ENCODE peak calls at places on chromosomes 12 and 14, in four cellular contexts. H is A549, U is heart left ventricle, Y is lower lobe of right lung. Z is an unnamed sample.

GRCh38 chr12:24922109-24922508 is 26.8 kb downstream of the BCAT1 start:
- DNase-seq in H (no peak), U (no peak), Y (no peak), Z (no peak)

GRCh38 chr14:20652996-20653975 is 11.8 kb upstream of the OR6S1 start:
- DNase-seq in H (peak), U (no peak), Y (no peak), Z (peak)

GRCh38 chr12:32983968-32984367 is 87.4 kb upstream of the PKP2 start:
- DNase-seq in H (no peak), U (no peak), Y (no peak), Z (no peak)

GRCh38 chr14:76089151-76089550 is 62.6 kb upstream of the GPATCH2L start:
- DNase-seq in H (no peak), U (no peak), Y (no peak), Z (no peak)

GRCh38 chr12:13362260-13362841 is 165.8 kb downstream of the EMP1 start:
- DNase-seq in H (peak), U (peak), Y (peak), Z (peak)

GRCh38 chr12:2482938-2483337 is 311.8 kb upstream of the FKBP4 start:
- DNase-seq in H (no peak), U (no peak), Y (no peak), Z (no peak)

GRCh38 chr12:58416211-58416610 is 474.8 kb downstream of the ATP23 start:
- DNase-seq in H (peak), U (no peak), Y (no peak), Z (no peak)

GRCh38 chr12:54277823-54278276 is 2.1 kb downstream of the CBX5 start:
- DNase-seq in H (no peak), U (no peak), Y (no peak), Z (no peak)

GRCh38 chr12:26523708-26524150 is 309.3 kb downstream of the ITPR2 start:
- DNase-seq in H (no peak), U (peak), Y (peak), Z (peak)

GRCh38 chr12:113136128-113136989 is 798 bp upstream of the RASAL1 start:
- DNase-seq in H (peak), U (peak), Y (peak), Z (no peak)

GRCh38 chr14:36057452-36058142 is 118.9 kb downstream of the PTCSC3 start:
- DNase-seq in H (no peak), U (no peak), Y (no peak), Z (no peak)
- TF ChIP-seq CTCF in H (no peak), U (no peak), Y (no peak), Z (no peak)

GRCh38 chr12:100993916-100994315 is 199.3 kb downstream of the ANO4 start:
- DNase-seq in H (peak), U (no peak), Y (no peak), Z (no peak)
- TF ChIP-seq CTCF in H (no peak), U (no peak), Y (no peak), Z (peak)

DNA sequence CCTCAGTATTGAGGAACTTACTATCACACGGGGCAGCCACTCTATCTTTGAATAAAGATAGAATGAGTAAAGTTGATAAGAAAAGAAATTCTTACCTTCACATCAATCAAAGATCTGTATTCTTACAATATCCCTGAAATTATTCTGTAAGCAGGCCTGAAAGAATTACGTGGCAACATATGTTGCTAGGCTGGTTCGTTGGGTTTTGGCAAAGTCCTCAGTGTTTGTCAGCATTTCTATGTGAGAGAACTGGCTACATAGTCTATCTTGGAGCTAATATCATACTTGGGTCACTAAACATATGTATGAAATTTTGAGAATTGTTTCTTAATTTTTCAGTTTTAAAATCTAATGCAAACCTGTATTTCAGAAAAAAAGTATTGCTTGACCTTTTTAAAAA is 412.2 kb upstream of the GARIN6 start:
- DNase-seq in H (no peak), U (no peak), Y (no peak), Z (no peak)
- TF ChIP-seq CTCF in H (no peak), U (no peak), Y (no peak), Z (no peak)

GRCh38 chr12:69241444-69242092 is 2.2 kb downstream of the CPSF6 start:
- DNase-seq in H (no peak), U (no peak), Y (no peak), Z (no peak)

GRCh38 chr12:69240625-69240984 is 1.2 kb downstream of the CPSF6 start:
- DNase-seq in H (peak), U (no peak), Y (no peak), Z (no peak)

GRCh38 chr12:69238589-69239285 is 632 bp upstream of the CPSF6 start:
- DNase-seq in H (no peak), U (no peak), Y (no peak), Z (no peak)

GRCh38 chr12:69239922-69240624 is 704 bp downstream of the CPSF6 start:
- DNase-seq in H (peak), U (peak), Y (peak), Z (peak)

GRCh38 chr12:69239286-69239921 is at the start of gene CPSF6:
- DNase-seq in H (peak), U (peak), Y (peak), Z (peak)
- TF ChIP-seq CTCF in H (no peak), U (no peak), Y (no peak), Z (no peak)

GRCh38 chr12:116918464-116918863 is 7.7 kb downstream of the FBXW8 start:
- DNase-seq in H (no peak), U (no peak), Y (no peak), Z (no peak)

GRCh38 chr12:116915326-116915725 is 4.6 kb downstream of the FBXW8 start:
- DNase-seq in H (no peak), U (no peak), Y (no peak), Z (no peak)

GRCh38 chr12:116919247-116919671 is 8.5 kb downstream of the FBXW8 start:
- DNase-seq in H (no peak), U (no peak), Y (no peak), Z (no peak)

GRCh38 chr12:116916122-116916521 is 5.4 kb downstream of the FBXW8 start:
- DNase-seq in H (no peak), U (no peak), Y (no peak), Z (no peak)

GRCh38 chr12:116916714-116917114 is 6.0 kb downstream of the FBXW8 start:
- DNase-seq in H (peak), U (peak), Y (peak), Z (no peak)
- TF ChIP-seq CTCF in H (peak), U (no peak), Y (no peak), Z (no peak)

DNA sequence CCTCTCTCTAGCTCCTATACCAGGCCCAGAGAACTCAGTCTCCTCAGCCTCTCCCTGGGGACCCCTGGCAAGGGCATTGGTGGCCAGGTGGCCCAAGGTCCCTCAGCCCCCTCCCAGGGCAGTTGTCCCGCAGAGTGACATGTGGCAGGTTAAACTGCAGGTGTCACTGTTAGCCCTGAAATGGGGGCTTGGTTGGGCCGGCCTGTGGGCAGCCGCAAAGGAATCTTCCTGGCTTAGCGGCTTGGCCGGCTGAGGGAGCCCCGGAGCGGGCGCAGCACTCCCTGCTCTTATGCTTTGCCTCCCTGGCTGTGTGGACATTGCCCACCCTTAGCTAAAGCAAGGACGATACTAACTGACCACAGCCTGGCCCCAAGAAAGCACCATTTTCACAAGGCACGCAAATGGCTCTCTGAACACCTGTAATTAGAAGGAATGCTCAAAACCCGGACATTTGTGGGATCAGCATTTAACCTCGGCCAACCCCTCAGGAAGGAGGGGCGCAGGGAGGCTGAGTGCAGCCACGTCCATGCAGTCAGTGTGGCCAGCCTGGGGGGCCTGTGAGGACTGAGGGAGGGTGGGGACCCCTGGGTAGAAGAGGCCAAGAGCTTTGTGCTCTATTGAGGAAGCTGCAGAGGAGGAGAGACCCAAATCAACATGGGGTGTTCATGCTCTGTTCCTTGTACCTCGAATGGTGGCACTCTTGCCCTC is 82.2 kb downstream of the PAPOLA start:
- DNase-seq in H (peak), U (no peak), Y (no peak), Z (peak)
- TF ChIP-seq CTCF in H (peak), U (no peak), Y (peak), Z (peak)

DNA sequence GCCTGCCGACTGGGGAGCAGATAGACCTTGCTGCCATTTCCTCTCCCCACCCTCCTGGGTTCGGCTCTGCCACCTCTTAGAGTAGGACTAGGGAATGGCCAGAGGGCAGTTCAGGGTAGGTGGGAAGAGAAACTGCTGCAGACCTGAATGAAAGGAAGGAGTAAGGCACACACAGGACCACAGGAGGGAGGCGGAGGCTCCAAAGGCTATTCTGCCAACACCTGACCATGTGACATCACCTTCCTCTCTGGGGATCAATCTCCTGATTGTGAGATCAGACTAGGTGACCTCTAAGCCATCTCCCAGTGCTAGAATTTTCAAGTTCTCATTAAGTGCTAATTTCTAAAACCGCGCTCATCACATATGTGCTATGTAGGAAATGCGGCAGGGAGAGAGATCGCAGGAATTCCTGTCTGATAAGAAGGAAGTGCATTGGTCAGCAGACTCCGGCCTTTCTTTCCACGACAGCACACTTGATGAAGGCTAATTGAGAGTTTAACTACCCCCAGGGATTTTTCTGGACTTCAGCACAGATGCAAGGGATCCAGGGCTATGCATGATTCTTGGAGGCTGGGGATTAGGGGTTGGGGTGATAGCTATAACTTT is 11.5 kb upstream of the TSPAN11 start:
- DNase-seq in H (no peak), U (no peak), Y (no peak), Z (no peak)
- TF ChIP-seq CTCF in H (no peak), U (no peak), Y (no peak), Z (no peak)

GRCh38 chr14:65604946-65605345 is 192.4 kb downstream of the FUT8 start:
- DNase-seq in H (peak), U (no peak), Y (no peak), Z (no peak)
- TF ChIP-seq CTCF in H (peak), U (no peak), Y (peak), Z (no peak)

GRCh38 chr12:31951008-31951407 is 8.2 kb upstream of the RESF1 start:
- DNase-seq in H (no peak), U (no peak), Y (no peak), Z (no peak)
- TF ChIP-seq CTCF in H (no peak), U (no peak), Y (no peak), Z (no peak)

Z was measured in glutamatergic neuron.